ENCODE peak calls at places on chromosome 1, in four cellular contexts. X is CD8-positive, alpha-beta T cell; H is endothelial cell; K is NCI-H1105. D is an unnamed sample.

GRCh38 chr1:119679223-119679622 is 31.2 kb upstream of the ZNF697 start:
- DNase-seq in X (no peak), K (no peak), H (no peak), D (no peak)

GRCh38 chr1:181513786-181514297 is 30.5 kb downstream of the CACNA1E start:
- DNase-seq in X (no peak), H (no peak), K (no peak), D (no peak)

GRCh38 chr1:154565876-154566275 is 1.7 kb upstream of the CHRNB2 start:
- DNase-seq in K (no peak), X (no peak), H (no peak), D (no peak)

GRCh38 chr1:218735436-218735835 is 390.3 kb downstream of the TGFB2 start:
- DNase-seq in K (no peak), X (no peak), H (no peak), D (peak)

GRCh38 chr1:154943649-154944421 is 7.3 kb upstream of the PMVK start:
- DNase-seq in K (peak), X (peak), H (peak), D (peak)

GRCh38 chr1:102627145-102627544 is 481.2 kb downstream of the COL11A1 start:
- DNase-seq in K (no peak), H (no peak), X (no peak), D (no peak)

GRCh38 chr1:177703888-177704446 is 265.9 kb downstream of the SEC16B start:
- DNase-seq in H (no peak), K (no peak), X (no peak), D (no peak)

GRCh38 chr1:24427469-24427862 is 11.9 kb downstream of the NIPAL3 start:
- DNase-seq in H (no peak), X (no peak), K (peak), D (no peak)

GRCh38 chr1:195663549-195664280 is 944.5 kb downstream of the KCNT2 start:
- DNase-seq in X (no peak), H (no peak), K (no peak), D (no peak)

D was measured in left kidney.